ENCODE peak calls at places on chromosomes 11 and 22, in six cellular contexts. F, S, G, Z, U and A are unnamed samples.

GRCh38 chr22:46006379-46007002 is 29.5 kb upstream of the WNT7B start:
- DNase-seq in S (peak), G (peak), F (peak), Z (peak), U (peak), A (peak)

GRCh38 chr11:80900265-80900664 is 1459.4 kb upstream of the TENM4 start:
- DNase-seq in Z (no peak), U (no peak), F (no peak), G (no peak), S (no peak), A (no peak)

GRCh38 chr22:35318346-35319215 is 18.9 kb downstream of the TOM1 start:
- DNase-seq in F (no peak), G (no peak), Z (no peak), U (no peak), S (no peak), A (no peak)

GRCh38 chr22:17471901-17472566 is 91.3 kb upstream of the SLC25A18 start:
- DNase-seq in Z (no peak), U (peak), S (peak), G (no peak), F (no peak), A (no peak)

GRCh38 chr11:113193077-113193476 is 121.3 kb upstream of the TTC12 start:
- DNase-seq in F (no peak), S (no peak), G (no peak), Z (no peak), U (no peak), A (no peak)

GRCh38 chr11:2444301-2445106 is at the start of the genes KCNQ1 and TRPM5:
- DNase-seq in G (peak), F (peak), U (peak), S (no peak), Z (peak), A (no peak)

GRCh38 chr11:130088909-130089668 is 19.4 kb downstream of the APLP2 start:
- DNase-seq in F (no peak), G (no peak), U (no peak), Z (no peak), S (peak), A (no peak)

GRCh38 chr11:3080733-3081385 is 23.6 kb upstream of the CARS1 start:
- DNase-seq in U (no peak), Z (no peak), F (no peak), S (no peak), G (no peak), A (no peak)

GRCh38 chr11:46352063-46352841 is 5.0 kb downstream of the DGKZ start:
- DNase-seq in G (peak), Z (peak), S (peak), F (peak), U (no peak), A (peak)

GRCh38 chr11:117052196-117053149 is 45.8 kb downstream of the SIK3 start:
- DNase-seq in G (no peak), F (no peak), Z (no peak), S (no peak), U (no peak), A (no peak)

GRCh38 chr22:22508274-22509176 is at the start of gene ZNF280B:
- DNase-seq in S (peak), U (peak), F (peak), Z (peak), G (peak), A (peak)

GRCh38 chr11:58503361-58503856 is 4.5 kb downstream of the OR5B21 start:
- DNase-seq in U (no peak), F (no peak), G (no peak), S (peak), Z (no peak), A (no peak)

GRCh38 chr11:102771351-102771750 is 9.1 kb downstream of the MMP10 start:
- DNase-seq in F (no peak), U (no peak), G (no peak), Z (no peak), S (no peak), A (no peak)

GRCh38 chr22:30402036-30402759 is 5.4 kb downstream of the SEC14L2 start:
- DNase-seq in G (no peak), S (no peak), F (no peak), U (no peak), Z (no peak), A (no peak)

GRCh38 chr22:27242474-27242873 is 559.1 kb downstream of the MN1 start:
- DNase-seq in F (no peak), U (no peak), Z (no peak), G (no peak), S (no peak), A (no peak)
- TF ChIP-seq CTCF in F (no peak), U (no peak), Z (no peak), G (no peak), S (no peak), A (no peak)

GRCh38 chr11:133946541-133947297 is 10.0 kb downstream of the IGSF9B start:
- DNase-seq in Z (peak), F (no peak), S (no peak), G (no peak), U (peak), A (no peak)

GRCh38 chr11:133947298-133947905 is 9.4 kb downstream of the IGSF9B start:
- DNase-seq in S (peak), U (peak), F (peak), Z (peak), G (peak), A (peak)

GRCh38 chr11:133943950-133944698 is 12.6 kb downstream of the IGSF9B start:
- DNase-seq in U (no peak), S (no peak), Z (no peak), G (no peak), F (no peak), A (no peak)

GRCh38 chr11:133945087-133945974 is 11.4 kb downstream of the IGSF9B start:
- DNase-seq in S (no peak), Z (peak), F (peak), G (peak), U (peak), A (no peak)

DNA sequence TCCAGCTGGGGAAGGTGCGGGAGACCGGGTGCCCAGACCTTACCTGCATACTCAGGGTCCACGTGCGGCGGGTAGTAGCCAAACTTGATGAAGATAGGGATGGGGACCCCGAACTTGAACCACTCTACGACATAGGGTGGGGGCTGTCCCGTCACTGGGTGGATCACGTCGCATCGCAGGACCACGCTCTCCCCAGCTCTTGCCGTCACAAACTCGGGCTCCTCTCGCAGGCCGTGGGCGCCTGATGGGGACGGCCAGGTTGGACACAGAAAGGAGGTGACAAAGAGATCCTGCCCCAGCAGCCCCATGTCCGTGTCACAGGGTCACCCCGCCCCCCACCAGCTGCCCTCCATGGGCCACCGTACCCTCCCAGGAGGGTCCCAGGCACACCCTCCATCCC is 10.8 kb downstream of the IGSF9B start:
- DNase-seq in G (no peak), Z (no peak), S (no peak), F (no peak), U (no peak), A (no peak)
- TF ChIP-seq CTCF in G (no peak), Z (no peak), S (no peak), F (no peak), U (no peak), A (no peak)

GRCh38 chr11:94183886-94184264 is 55.2 kb downstream of the PANX1 start:
- DNase-seq in S (peak), Z (peak), F (peak), U (peak), G (no peak), A (peak)

GRCh38 chr11:94183251-94183885 is 54.7 kb downstream of the PANX1 start:
- DNase-seq in Z (no peak), G (no peak), F (no peak), U (no peak), S (no peak), A (no peak)

GRCh38 chr11:94185387-94186084 is 56.9 kb downstream of the PANX1 start:
- DNase-seq in Z (no peak), G (no peak), F (no peak), U (no peak), S (no peak), A (no peak)

GRCh38 chr11:94184861-94185260 is 56.2 kb downstream of the PANX1 start:
- DNase-seq in Z (no peak), S (no peak), U (no peak), F (no peak), G (no peak), A (no peak)

GRCh38 chr11:94184362-94184761 is 55.7 kb downstream of the PANX1 start:
- DNase-seq in S (no peak), F (no peak), U (no peak), G (no peak), Z (no peak), A (no peak)
- TF ChIP-seq CTCF in S (no peak), F (no peak), U (no peak), G (no peak), Z (no peak), A (no peak)

GRCh38 chr11:11038339-11039248 is 180.7 kb upstream of the ZBED5 start:
- DNase-seq in S (no peak), Z (no peak), F (no peak), U (no peak), G (no peak), A (no peak)
- TF ChIP-seq CTCF in S (no peak), Z (no peak), F (no peak), U (no peak), G (no peak), A (no peak)

GRCh38 chr11:122697636-122698167 is 42.2 kb downstream of the UBASH3B start:
- DNase-seq in Z (peak), F (no peak), S (peak), U (no peak), G (peak), A (no peak)

GRCh38 chr11:122700676-122701075 is 45.2 kb downstream of the UBASH3B start:
- DNase-seq in S (no peak), U (no peak), Z (no peak), F (no peak), G (no peak), A (no peak)

GRCh38 chr11:122695076-122695620 is 39.6 kb downstream of the UBASH3B start:
- DNase-seq in F (no peak), S (no peak), Z (no peak), U (no peak), G (no peak), A (no peak)

GRCh38 chr11:122698390-122698789 is 42.9 kb downstream of the UBASH3B start:
- DNase-seq in G (no peak), S (no peak), U (no peak), F (no peak), Z (no peak), A (no peak)

GRCh38 chr11:122696662-122697061 is 41.1 kb downstream of the UBASH3B start:
- DNase-seq in F (no peak), Z (peak), U (no peak), S (no peak), G (peak), A (no peak)
- TF ChIP-seq CTCF in F (no peak), Z (no peak), U (no peak), S (no peak), G (no peak), A (no peak)